ENCODE peak calls at places on chromosomes 6 and 20, in four cellular contexts. One of them, this sample, is unnamed.

GRCh38 chr6:150143521-150144293 is 863 bp downstream of the PPP1R14C start:
- DNase-seq in GM12878: no peak
- DNase-seq in HepG2: no peak
- DNase-seq in K562: no peak
- DNase-seq in this sample: peak

GRCh38 chr6:25118038-25118437 is 161.1 kb upstream of the CARMIL1 start:
- DNase-seq in GM12878: no peak
- DNase-seq in K562: no peak
- DNase-seq in HepG2: no peak
- DNase-seq in this sample: no peak

GRCh38 chr6:169420912-169421543 is 167.4 kb upstream of the THBS2 start:
- DNase-seq in HepG2: peak
- DNase-seq in K562: peak
- DNase-seq in GM12878: no peak
- DNase-seq in this sample: no peak

GRCh38 chr20:19897891-19898290 is 119.3 kb upstream of the NAA20 start:
- DNase-seq in K562: no peak
- DNase-seq in GM12878: no peak
- DNase-seq in HepG2: no peak
- DNase-seq in this sample: no peak

GRCh38 chr6:141421378-141421777 is 711.3 kb upstream of the GJE1 start:
- DNase-seq in K562: no peak
- DNase-seq in HepG2: no peak
- DNase-seq in GM12878: no peak
- DNase-seq in this sample: no peak

GRCh38 chr6:52598123-52598823 is 21.4 kb upstream of the TRAM2 start:
- DNase-seq in GM12878: no peak
- DNase-seq in HepG2: peak
- DNase-seq in K562: peak
- DNase-seq in this sample: peak

GRCh38 chr6:43838276-43839036 is 68.4 kb downstream of the VEGFA start:
- DNase-seq in HepG2: peak
- DNase-seq in GM12878: no peak
- DNase-seq in K562: peak
- DNase-seq in this sample: no peak

GRCh38 chr6:52877168-52877567 is 32.3 kb downstream of the GSTA3 start:
- DNase-seq in GM12878: no peak
- DNase-seq in K562: no peak
- DNase-seq in HepG2: no peak
- DNase-seq in this sample: no peak

GRCh38 chr6:124487778-124488431 is 474.3 kb upstream of the RNF217 start:
- DNase-seq in GM12878: no peak
- DNase-seq in HepG2: no peak
- DNase-seq in K562: no peak
- DNase-seq in this sample: no peak

GRCh38 chr6:111417181-111417585 is 65.8 kb downstream of the REV3L start:
- DNase-seq in HepG2: no peak
- DNase-seq in GM12878: no peak
- DNase-seq in K562: no peak
- DNase-seq in this sample: no peak

GRCh38 chr20:39105551-39105950 is 143.4 kb downstream of the DHX35 start:
- DNase-seq in GM12878: no peak
- DNase-seq in K562: peak
- DNase-seq in HepG2: no peak
- DNase-seq in this sample: no peak

GRCh38 chr6:147633191-147633590 is 124.7 kb downstream of the SAMD5 start:
- DNase-seq in HepG2: no peak
- DNase-seq in K562: no peak
- DNase-seq in GM12878: no peak
- DNase-seq in this sample: no peak

DNA sequence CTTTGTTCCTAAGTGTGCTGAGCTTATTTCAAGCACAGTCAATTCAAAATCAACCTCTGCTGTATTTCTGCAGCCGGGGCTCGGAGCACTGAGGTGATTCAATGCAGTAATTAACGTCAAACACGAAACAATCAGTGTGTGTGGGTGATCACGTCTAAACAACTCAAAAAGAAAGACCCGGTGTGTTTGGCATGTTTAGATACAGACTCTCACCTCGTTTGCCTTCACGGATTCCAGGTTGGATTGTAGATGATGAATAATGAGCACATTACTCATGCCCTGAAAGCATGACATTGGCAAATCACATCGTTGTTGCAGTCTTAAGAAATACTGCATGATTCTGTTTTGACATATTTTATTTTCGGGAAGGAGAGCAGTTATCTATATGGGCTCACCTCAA is 231.0 kb downstream of the QKI start:
- DNase-seq in HepG2: no peak
- DNase-seq in GM12878: no peak
- DNase-seq in K562: no peak
- DNase-seq in this sample: no peak
- TF ChIP-seq CHD2 in HepG2: no peak
- TF ChIP-seq CHD2 in GM12878: no peak
- TF ChIP-seq CHD2 in K562: no peak
- TF ChIP-seq CHD2 in this sample: no peak

DNA sequence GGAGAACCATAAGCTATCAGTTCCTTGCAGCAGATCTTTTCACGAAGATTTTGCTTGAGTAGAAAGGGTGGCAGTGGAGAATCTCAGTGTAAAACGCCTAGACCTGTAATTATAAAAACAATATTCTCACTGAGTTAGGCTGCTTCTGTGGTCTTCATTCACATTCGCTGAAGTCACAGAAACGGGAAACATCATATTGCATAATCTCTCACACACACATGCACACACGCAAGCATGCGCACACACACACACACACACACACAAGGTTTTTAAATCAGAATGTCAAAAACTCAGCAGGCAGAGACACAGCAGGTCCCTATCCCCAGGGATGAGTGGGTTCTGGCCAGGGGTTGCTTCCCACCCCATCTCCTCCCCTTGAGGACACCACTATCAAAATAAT is 175.5 kb downstream of the ATXN1 start:
- DNase-seq in K562: no peak
- DNase-seq in HepG2: no peak
- DNase-seq in GM12878: no peak
- DNase-seq in this sample: no peak
- TF ChIP-seq ATF2 in K562: no peak
- TF ChIP-seq ATF2 in HepG2: no peak
- TF ChIP-seq ATF2 in GM12878: no peak
- TF ChIP-seq ATF2 in this sample: no peak

DNA sequence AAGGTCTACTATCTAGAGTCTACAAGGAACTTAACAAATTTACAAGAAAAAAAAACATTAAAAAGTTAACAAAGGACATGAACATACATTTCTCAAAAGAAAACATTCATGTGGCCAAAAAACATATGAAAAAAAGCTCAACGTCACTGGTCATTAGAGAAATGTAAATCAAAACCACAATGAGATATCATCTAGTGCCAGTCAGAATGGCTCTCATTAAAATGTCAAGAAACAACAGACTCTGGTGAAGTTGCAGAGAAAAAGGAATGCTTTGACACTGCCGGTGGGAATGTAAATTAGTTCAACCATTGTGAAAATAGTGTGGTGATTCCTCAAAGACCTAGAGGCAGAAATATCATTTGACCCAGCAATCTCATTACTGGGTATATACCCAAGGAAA is 48.3 kb downstream of the OGFRL1 start:
- DNase-seq in HepG2: no peak
- DNase-seq in K562: no peak
- DNase-seq in GM12878: no peak
- DNase-seq in this sample: no peak
- TF ChIP-seq CHD2 in HepG2: no peak
- TF ChIP-seq CHD2 in K562: no peak
- TF ChIP-seq CHD2 in GM12878: no peak
- TF ChIP-seq CHD2 in this sample: no peak

DNA sequence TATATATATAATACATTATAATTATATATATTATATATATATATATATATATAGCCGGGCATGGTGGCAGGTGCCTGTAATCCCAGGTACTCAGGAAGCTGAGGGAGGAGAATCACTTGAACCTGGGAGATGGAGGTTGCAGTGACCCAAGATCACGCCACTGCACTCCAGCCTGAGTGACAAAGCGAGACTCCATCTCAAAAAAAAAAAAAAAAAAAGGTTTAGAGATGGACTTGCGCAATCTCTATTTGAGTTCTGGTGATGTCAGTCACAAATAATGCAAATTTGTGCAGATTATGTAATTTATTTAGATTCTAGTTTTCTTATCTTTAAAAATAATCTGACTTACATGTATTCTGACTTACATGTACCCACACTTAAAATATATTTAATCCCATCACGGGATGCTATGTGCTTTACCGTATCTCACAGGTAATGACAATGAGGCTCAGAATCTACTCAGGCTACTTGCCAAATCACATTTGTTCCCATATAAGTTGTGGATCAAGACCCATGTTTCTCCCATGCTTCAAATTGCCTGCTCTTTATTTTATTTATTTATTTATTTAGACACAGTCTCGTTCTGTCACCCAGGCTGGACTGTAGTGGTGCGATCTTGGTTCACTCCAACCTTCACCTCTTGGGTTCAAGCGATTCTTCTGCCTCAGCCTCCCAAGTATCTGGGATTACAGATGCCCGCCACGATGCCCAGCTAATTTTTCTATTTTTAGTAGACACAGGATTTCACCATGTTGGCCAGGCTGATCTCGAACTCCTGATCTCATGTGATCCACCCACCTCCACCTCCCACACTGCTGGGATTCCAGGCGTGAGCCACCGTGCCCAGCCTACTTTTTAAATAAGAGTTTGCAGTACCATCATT is 7.7 kb upstream of the UST start:
- DNase-seq in HepG2: no peak
- DNase-seq in K562: no peak
- DNase-seq in GM12878: no peak
- DNase-seq in this sample: no peak
- TF ChIP-seq ATF2 in HepG2: no peak
- TF ChIP-seq ATF2 in K562: no peak
- TF ChIP-seq ATF2 in GM12878: no peak
- TF ChIP-seq ATF2 in this sample: no peak

DNA sequence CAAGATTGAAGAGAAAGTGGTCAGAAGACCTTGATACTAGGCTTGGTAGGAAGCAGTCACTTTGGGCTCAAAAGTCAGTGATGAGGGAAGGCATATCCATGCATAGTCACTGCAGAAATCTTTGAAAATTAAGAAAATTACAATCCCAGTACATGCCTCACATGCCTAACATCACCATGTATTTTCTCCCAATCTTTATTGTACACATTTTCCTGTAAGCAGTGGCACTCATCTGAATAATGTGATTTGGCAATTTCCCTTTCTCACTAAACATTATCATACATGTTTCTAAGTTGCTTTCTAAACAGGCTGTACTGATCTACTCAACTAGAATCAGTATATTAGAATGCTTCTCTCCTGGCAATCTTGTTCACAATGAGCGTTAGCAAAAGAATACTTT is 280.7 kb upstream of the SUPT3H start:
- DNase-seq in HepG2: no peak
- DNase-seq in K562: no peak
- DNase-seq in GM12878: no peak
- DNase-seq in this sample: no peak
- TF ChIP-seq CHD2 in HepG2: no peak
- TF ChIP-seq CHD2 in K562: no peak
- TF ChIP-seq CHD2 in GM12878: no peak
- TF ChIP-seq CHD2 in this sample: no peak

GRCh38 chr6:33073431-33073871 is at the start of gene HLA-DPA1:
- DNase-seq in K562: peak
- DNase-seq in HepG2: no peak
- DNase-seq in GM12878: peak
- DNase-seq in this sample: no peak
- TF ChIP-seq ATF2 in K562: no peak
- TF ChIP-seq ATF2 in HepG2: no peak
- TF ChIP-seq ATF2 in GM12878: peak
- TF ChIP-seq ATF2 in this sample: no peak